ENCODE peak calls at places on chromosomes 16 and 17, in ten cellular contexts. One of them, this sample, is unnamed.

GRCh38 chr16:27436065-27436464 is 34.1 kb downstream of the IL21R start:
- DNase-seq in H7: no peak
- DNase-seq in pancreas: no peak
- DNase-seq in NCI-H1417 treated with DMSO at 0.1 percent for 48 hours: no peak
- DNase-seq in LoVo: no peak
- DNase-seq in iris pigment epithelial cell: no peak
- DNase-seq in ELF-1: no peak
- DNase-seq in anterior cingulate cortex: no peak
- DNase-seq in psoas muscle: no peak
- DNase-seq in tibial nerve: no peak
- DNase-seq in this sample: no peak

GRCh38 chr17:6695051-6695450 is 18.1 kb downstream of the SLC13A5 start:
- DNase-seq in H7: no peak
- DNase-seq in pancreas: no peak
- DNase-seq in NCI-H1417 treated with DMSO at 0.1 percent for 48 hours: no peak
- DNase-seq in LoVo: no peak
- DNase-seq in iris pigment epithelial cell: no peak
- DNase-seq in ELF-1: no peak
- DNase-seq in anterior cingulate cortex: no peak
- DNase-seq in psoas muscle: no peak
- DNase-seq in tibial nerve: no peak
- DNase-seq in this sample: no peak

GRCh38 chr16:57686577-57686976 is 8.0 kb upstream of the DRC7 start:
- DNase-seq in H7: peak
- DNase-seq in pancreas: no peak
- DNase-seq in NCI-H1417 treated with DMSO at 0.1 percent for 48 hours: no peak
- DNase-seq in LoVo: no peak
- DNase-seq in iris pigment epithelial cell: no peak
- DNase-seq in ELF-1: no peak
- DNase-seq in anterior cingulate cortex: no peak
- DNase-seq in psoas muscle: no peak
- DNase-seq in tibial nerve: no peak
- DNase-seq in this sample: no peak

GRCh38 chr16:8374586-8374985 is 215.7 kb downstream of the TMEM114 start:
- DNase-seq in H7: no peak
- DNase-seq in pancreas: no peak
- DNase-seq in NCI-H1417 treated with DMSO at 0.1 percent for 48 hours: no peak
- DNase-seq in LoVo: no peak
- DNase-seq in iris pigment epithelial cell: peak
- DNase-seq in ELF-1: no peak
- DNase-seq in anterior cingulate cortex: no peak
- DNase-seq in psoas muscle: no peak
- DNase-seq in tibial nerve: no peak
- DNase-seq in this sample: no peak

GRCh38 chr16:23039118-23039517 is 110.1 kb downstream of the USP31 start:
- DNase-seq in H7: no peak
- DNase-seq in pancreas: no peak
- DNase-seq in NCI-H1417 treated with DMSO at 0.1 percent for 48 hours: no peak
- DNase-seq in LoVo: no peak
- DNase-seq in iris pigment epithelial cell: no peak
- DNase-seq in ELF-1: no peak
- DNase-seq in anterior cingulate cortex: no peak
- DNase-seq in psoas muscle: no peak
- DNase-seq in tibial nerve: no peak
- DNase-seq in this sample: no peak

GRCh38 chr17:9905902-9906301 is 831 bp upstream of the RCVRN start:
- DNase-seq in H7: peak
- DNase-seq in pancreas: no peak
- DNase-seq in NCI-H1417 treated with DMSO at 0.1 percent for 48 hours: no peak
- DNase-seq in LoVo: no peak
- DNase-seq in iris pigment epithelial cell: peak
- DNase-seq in ELF-1: peak
- DNase-seq in anterior cingulate cortex: no peak
- DNase-seq in psoas muscle: peak
- DNase-seq in tibial nerve: no peak
- DNase-seq in this sample: no peak

GRCh38 chr17:38341035-38341721 is 2.6 kb downstream of the GPR179 start:
- DNase-seq in H7: peak
- DNase-seq in pancreas: peak
- DNase-seq in NCI-H1417 treated with DMSO at 0.1 percent for 48 hours: peak
- DNase-seq in LoVo: peak
- DNase-seq in iris pigment epithelial cell: no peak
- DNase-seq in ELF-1: peak
- DNase-seq in anterior cingulate cortex: peak
- DNase-seq in psoas muscle: peak
- DNase-seq in tibial nerve: peak
- DNase-seq in this sample: no peak

GRCh38 chr16:57801098-57801855 is 1.0 kb downstream of the KIFC3 start:
- DNase-seq in H7: peak
- DNase-seq in pancreas: no peak
- DNase-seq in NCI-H1417 treated with DMSO at 0.1 percent for 48 hours: no peak
- DNase-seq in LoVo: peak
- DNase-seq in iris pigment epithelial cell: peak
- DNase-seq in ELF-1: peak
- DNase-seq in anterior cingulate cortex: no peak
- DNase-seq in psoas muscle: peak
- DNase-seq in tibial nerve: no peak
- DNase-seq in this sample: no peak

GRCh38 chr16:30996324-30996999 is 11.5 kb downstream of the HSD3B7 start:
- DNase-seq in H7: no peak
- DNase-seq in pancreas: no peak
- DNase-seq in NCI-H1417 treated with DMSO at 0.1 percent for 48 hours: no peak
- DNase-seq in LoVo: peak
- DNase-seq in iris pigment epithelial cell: no peak
- DNase-seq in ELF-1: no peak
- DNase-seq in anterior cingulate cortex: no peak
- DNase-seq in psoas muscle: no peak
- DNase-seq in tibial nerve: no peak
- DNase-seq in this sample: no peak

GRCh38 chr17:81410852-81411251 is 15.6 kb downstream of the BAHCC1 start:
- DNase-seq in H7: no peak
- DNase-seq in pancreas: no peak
- DNase-seq in NCI-H1417 treated with DMSO at 0.1 percent for 48 hours: no peak
- DNase-seq in LoVo: no peak
- DNase-seq in iris pigment epithelial cell: no peak
- DNase-seq in ELF-1: no peak
- DNase-seq in anterior cingulate cortex: no peak
- DNase-seq in psoas muscle: no peak
- DNase-seq in tibial nerve: no peak
- DNase-seq in this sample: no peak

GRCh38 chr17:64599187-64599676 is 62.9 kb downstream of the SMURF2 start:
- DNase-seq in H7: no peak
- DNase-seq in pancreas: no peak
- DNase-seq in NCI-H1417 treated with DMSO at 0.1 percent for 48 hours: no peak
- DNase-seq in LoVo: no peak
- DNase-seq in iris pigment epithelial cell: peak
- DNase-seq in ELF-1: peak
- DNase-seq in anterior cingulate cortex: no peak
- DNase-seq in psoas muscle: no peak
- DNase-seq in tibial nerve: no peak
- DNase-seq in this sample: no peak

GRCh38 chr17:15913826-15914225 is 31.1 kb upstream of the ADORA2B start:
- DNase-seq in H7: no peak
- DNase-seq in pancreas: no peak
- DNase-seq in NCI-H1417 treated with DMSO at 0.1 percent for 48 hours: no peak
- DNase-seq in LoVo: no peak
- DNase-seq in iris pigment epithelial cell: no peak
- DNase-seq in ELF-1: no peak
- DNase-seq in anterior cingulate cortex: no peak
- DNase-seq in psoas muscle: no peak
- DNase-seq in tibial nerve: no peak
- DNase-seq in this sample: no peak

GRCh38 chr17:49496183-49496865 is 1.2 kb downstream of the NGFR start:
- DNase-seq in H7: peak
- DNase-seq in pancreas: peak
- DNase-seq in NCI-H1417 treated with DMSO at 0.1 percent for 48 hours: no peak
- DNase-seq in LoVo: no peak
- DNase-seq in iris pigment epithelial cell: peak
- DNase-seq in ELF-1: peak
- DNase-seq in anterior cingulate cortex: no peak
- DNase-seq in psoas muscle: peak
- DNase-seq in tibial nerve: peak
- DNase-seq in this sample: no peak

GRCh38 chr17:69874220-69874670 is 200.8 kb upstream of the KCNJ16 start:
- DNase-seq in H7: no peak
- DNase-seq in pancreas: no peak
- DNase-seq in NCI-H1417 treated with DMSO at 0.1 percent for 48 hours: no peak
- DNase-seq in LoVo: no peak
- DNase-seq in iris pigment epithelial cell: peak
- DNase-seq in ELF-1: peak
- DNase-seq in anterior cingulate cortex: no peak
- DNase-seq in psoas muscle: no peak
- DNase-seq in tibial nerve: no peak
- DNase-seq in this sample: no peak

GRCh38 chr17:38613981-38614779 is 8.4 kb upstream of the SRCIN1 start:
- DNase-seq in H7: peak
- DNase-seq in pancreas: no peak
- DNase-seq in NCI-H1417 treated with DMSO at 0.1 percent for 48 hours: no peak
- DNase-seq in LoVo: no peak
- DNase-seq in iris pigment epithelial cell: no peak
- DNase-seq in ELF-1: no peak
- DNase-seq in anterior cingulate cortex: no peak
- DNase-seq in psoas muscle: no peak
- DNase-seq in tibial nerve: no peak
- DNase-seq in this sample: no peak

GRCh38 chr17:73650617-73651200 is 6.5 kb upstream of the SDK2 start:
- DNase-seq in H7: no peak
- DNase-seq in pancreas: no peak
- DNase-seq in NCI-H1417 treated with DMSO at 0.1 percent for 48 hours: no peak
- DNase-seq in LoVo: peak
- DNase-seq in iris pigment epithelial cell: no peak
- DNase-seq in ELF-1: no peak
- DNase-seq in anterior cingulate cortex: no peak
- DNase-seq in psoas muscle: no peak
- DNase-seq in tibial nerve: no peak
- DNase-seq in this sample: no peak

GRCh38 chr16:59060212-59060611 is 326.1 kb upstream of the GOT2 start:
- DNase-seq in H7: no peak
- DNase-seq in pancreas: no peak
- DNase-seq in NCI-H1417 treated with DMSO at 0.1 percent for 48 hours: no peak
- DNase-seq in LoVo: no peak
- DNase-seq in iris pigment epithelial cell: peak
- DNase-seq in ELF-1: no peak
- DNase-seq in anterior cingulate cortex: no peak
- DNase-seq in psoas muscle: no peak
- DNase-seq in tibial nerve: no peak
- DNase-seq in this sample: no peak

GRCh38 chr17:27206447-27206846 is 87.5 kb upstream of the WSB1 start:
- DNase-seq in H7: no peak
- DNase-seq in pancreas: no peak
- DNase-seq in NCI-H1417 treated with DMSO at 0.1 percent for 48 hours: no peak
- DNase-seq in LoVo: no peak
- DNase-seq in iris pigment epithelial cell: peak
- DNase-seq in ELF-1: peak
- DNase-seq in anterior cingulate cortex: no peak
- DNase-seq in psoas muscle: no peak
- DNase-seq in tibial nerve: no peak
- DNase-seq in this sample: no peak

GRCh38 chr17:48746916-48747444 is 18.4 kb upstream of the HOXB13 start:
- DNase-seq in H7: peak
- DNase-seq in pancreas: no peak
- DNase-seq in NCI-H1417 treated with DMSO at 0.1 percent for 48 hours: no peak
- DNase-seq in LoVo: no peak
- DNase-seq in iris pigment epithelial cell: no peak
- DNase-seq in ELF-1: no peak
- DNase-seq in anterior cingulate cortex: no peak
- DNase-seq in psoas muscle: no peak
- DNase-seq in tibial nerve: no peak
- DNase-seq in this sample: no peak

GRCh38 chr16:31010539-31010938 is at the start of gene STX1B:
- DNase-seq in H7: peak
- DNase-seq in pancreas: no peak
- DNase-seq in NCI-H1417 treated with DMSO at 0.1 percent for 48 hours: no peak
- DNase-seq in LoVo: no peak
- DNase-seq in iris pigment epithelial cell: no peak
- DNase-seq in ELF-1: no peak
- DNase-seq in anterior cingulate cortex: peak
- DNase-seq in psoas muscle: no peak
- DNase-seq in tibial nerve: no peak
- DNase-seq in this sample: no peak